ENCODE peak calls at places on chromosomes 6 and 20, in four cellular contexts. W, Q, R and E are unnamed samples.

GRCh38 chr6:49423817-49424216 is 39.2 kb downstream of the MMUT start:
- DNase-seq in Q (peak; percentile 72), W (no peak), R (no peak), E (no peak)

GRCh38 chr6:82987416-82987815 is 78.2 kb downstream of the UBE3D start:
- DNase-seq in W (no peak), Q (no peak), R (no peak), E (no peak)

GRCh38 chr6:22899446-22899845 is 330.1 kb downstream of the HDGFL1 start:
- DNase-seq in R (no peak), Q (peak; percentile 82), W (no peak), E (no peak)

GRCh38 chr6:63904844-63905243 is 269.2 kb downstream of the PHF3 start:
- DNase-seq in R (no peak), Q (peak; percentile 95), W (no peak), E (peak; percentile 6)

GRCh38 chr20:14142964-14143627 is 147.8 kb downstream of the MACROD2 start:
- DNase-seq in R (no peak), Q (peak; percentile 94), W (peak; percentile 24), E (no peak)

GRCh38 chr20:33079267-33079666 is at the start of gene BPIFB4:
- DNase-seq in Q (peak; percentile 68), W (no peak), R (no peak), E (no peak)

GRCh38 chr6:52595000-52595795 is 18.3 kb upstream of the TRAM2 start:
- DNase-seq in R (no peak), W (peak; percentile 87), Q (peak; percentile 81), E (no peak)

GRCh38 chr6:110689275-110689935 is 125.9 kb downstream of the CDK19 start:
- DNase-seq in R (no peak), Q (no peak), W (no peak), E (peak; percentile 15)

GRCh38 chr6:28816909-28817807 is 106.6 kb downstream of the TRIM27 start:
- DNase-seq in Q (peak; percentile 74), W (peak; percentile 38), R (no peak), E (peak; percentile 63)

GRCh38 chr6:47034919-47035318 is 7.2 kb downstream of the ADGRF1 start:
- DNase-seq in R (no peak), Q (peak; percentile 93), W (peak; percentile 15), E (no peak)

GRCh38 chr6:169445661-169446581 is 192.3 kb upstream of the THBS2 start:
- DNase-seq in R (no peak), Q (no peak), W (no peak), E (no peak)

GRCh38 chr20:44768256-44768655 is 22.6 kb downstream of the KCNK15 start:
- DNase-seq in R (no peak), W (no peak), Q (no peak), E (no peak)

GRCh38 chr6:166461821-166462460 is 79.2 kb upstream of the MPC1 start:
- DNase-seq in Q (no peak), R (no peak), W (no peak), E (no peak)

GRCh38 chr6:2502096-2502997 is 248.4 kb downstream of the MYLK4 start:
- DNase-seq in Q (no peak), R (no peak), W (no peak), E (no peak)

GRCh38 chr6:143701343-143702234 is 23.8 kb downstream of the PHACTR2 start:
- DNase-seq in R (no peak), W (no peak), Q (peak; percentile 67), E (no peak)

GRCh38 chr20:61434361-61434781 is 182.3 kb downstream of the CDH4 start:
- DNase-seq in W (no peak), R (peak; percentile 15), Q (no peak), E (no peak)

GRCh38 chr6:43785904-43786303 is 15.9 kb downstream of the VEGFA start:
- DNase-seq in W (no peak), R (no peak), Q (no peak), E (no peak)

GRCh38 chr6:44471271-44471981 is 83.9 kb downstream of the CDC5L start:
- DNase-seq in Q (no peak), W (no peak), R (no peak), E (no peak)

GRCh38 chr6:146997062-146997461 is 207.2 kb upstream of the STXBP5 start:
- DNase-seq in Q (peak; percentile 72), W (peak; percentile 51), R (no peak), E (no peak)

GRCh38 chr20:4811661-4812181 is 90.0 kb downstream of the PRND start:
- DNase-seq in W (no peak), Q (no peak), R (peak; percentile 84), E (peak; percentile 74)

GRCh38 chr6:133241088-133241900 is at the start of gene EYA4:
- DNase-seq in R (no peak), W (no peak), Q (peak; percentile 22), E (no peak)

GRCh38 chr6:89888138-89888514 is 6.1 kb upstream of the GJA10 start:
- DNase-seq in W (no peak), R (no peak), Q (no peak), E (no peak)

GRCh38 chr6:19999319-20000191 is 162.4 kb downstream of the ID4 start:
- DNase-seq in W (no peak), R (no peak), Q (no peak), E (peak; percentile 55)

GRCh38 chr20:2101057-2101934 is at the start of gene STK35:
- DNase-seq in Q (no peak), R (no peak), W (no peak), E (peak; percentile 79)

GRCh38 chr6:161257778-161258457 is 15.9 kb downstream of the AGPAT4 start:
- DNase-seq in Q (peak; percentile 98), W (peak; percentile 92), R (no peak), E (no peak)

GRCh38 chr6:36069573-36069972 is 42.0 kb downstream of the MAPK14 start:
- DNase-seq in W (no peak), R (no peak), Q (no peak), E (no peak)

GRCh38 chr20:62822788-62823651 is 6.2 kb downstream of the COL9A3 start:
- DNase-seq in Q (no peak), W (no peak), R (no peak), E (peak; percentile 75)

GRCh38 chr20:54190200-54190599 is 16.4 kb upstream of the CYP24A1 start:
- DNase-seq in R (no peak), W (no peak), Q (no peak), E (no peak)

GRCh38 chr6:168217216-168217879 is 102.2 kb downstream of the DACT2 start:
- DNase-seq in W (no peak), R (no peak), Q (no peak), E (no peak)

GRCh38 chr6:148395583-148396101 is 53.0 kb downstream of the SASH1 start:
- DNase-seq in Q (peak; percentile 30), W (no peak), R (peak; percentile 76), E (no peak)

GRCh38 chr6:139926711-139927110 is 552.3 kb upstream of the CITED2 start:
- DNase-seq in Q (peak; percentile 72), R (no peak), W (no peak), E (no peak)

GRCh38 chr6:149362289-149362688 is 37.8 kb upstream of the SUMO4 start:
- DNase-seq in W (no peak), Q (no peak), R (no peak), E (peak; percentile 39)

GRCh38 chr20:47501483-47502270 is at the start of gene NCOA3:
- DNase-seq in W (peak; percentile 83), R (peak; percentile 93), Q (peak; percentile 93), E (peak; percentile 98)
- TF ChIP-seq CTCF in W (peak; percentile 46), R (peak; percentile 58), Q (peak; percentile 55), E (no peak)

GRCh38 chr6:26125015-26125690 is 37.9 kb downstream of the HFE start:
- DNase-seq in W (no peak), Q (no peak), R (no peak), E (peak; percentile 38)

GRCh38 chr6:26124550-26125014 is 37.4 kb downstream of the HFE start:
- DNase-seq in R (no peak), W (no peak), Q (peak; percentile 39), E (no peak)

GRCh38 chr6:26122402-26122792 is 35.2 kb downstream of the HFE start:
- DNase-seq in R (no peak), Q (no peak), W (no peak), E (no peak)

GRCh38 chr6:26122793-26123674 is 35.8 kb downstream of the HFE start:
- DNase-seq in R (peak; percentile 97), Q (peak; percentile 99), W (peak; percentile 93), E (peak; percentile 98)

DNA sequence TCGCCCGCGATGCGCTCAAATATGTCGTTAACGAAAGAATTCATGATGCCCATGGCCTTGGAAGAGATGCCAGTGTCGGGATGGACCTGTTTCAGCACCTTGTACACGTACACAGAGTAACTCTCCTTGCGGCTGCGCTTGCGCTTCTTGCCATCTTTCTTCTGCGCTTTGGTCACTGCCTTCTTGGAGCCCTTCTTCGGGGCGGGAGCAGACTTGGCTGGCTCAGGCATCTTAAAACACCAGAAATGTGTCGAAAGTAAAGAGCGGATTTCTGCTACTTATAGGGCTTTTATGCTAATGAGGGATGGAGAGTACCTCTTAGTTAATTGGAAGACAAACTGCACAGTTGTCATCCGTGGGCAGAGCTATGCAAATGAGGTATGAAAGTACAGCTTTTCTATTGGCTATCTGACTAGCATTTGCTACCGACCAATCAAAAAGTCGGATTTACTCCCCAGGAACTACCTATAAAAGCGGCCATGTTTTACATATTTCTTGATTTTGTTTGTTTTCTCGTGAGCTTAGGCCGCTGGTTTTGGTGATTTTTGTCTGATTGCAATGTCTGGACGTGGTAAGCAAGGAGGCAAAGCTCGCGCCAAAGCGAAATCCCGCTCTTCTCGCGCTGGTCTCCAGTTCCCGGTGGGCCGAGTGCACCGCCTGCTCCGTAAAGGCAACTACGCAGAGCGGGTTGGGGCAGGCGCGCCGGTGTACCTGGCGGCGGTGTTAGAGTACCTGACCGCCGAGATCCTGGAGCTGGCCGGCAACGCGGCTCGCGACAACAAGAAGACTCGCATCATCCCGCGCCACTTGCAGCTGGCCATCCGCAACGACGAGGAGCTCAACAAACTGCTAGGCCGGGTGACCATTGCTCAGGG is 36.7 kb downstream of the HFE start:
- DNase-seq in R (peak; percentile 88), W (peak; percentile 99), Q (peak; percentile 100), E (peak; percentile 88)
- TF ChIP-seq CTCF in R (no peak), W (no peak), Q (no peak), E (no peak)

DNA sequence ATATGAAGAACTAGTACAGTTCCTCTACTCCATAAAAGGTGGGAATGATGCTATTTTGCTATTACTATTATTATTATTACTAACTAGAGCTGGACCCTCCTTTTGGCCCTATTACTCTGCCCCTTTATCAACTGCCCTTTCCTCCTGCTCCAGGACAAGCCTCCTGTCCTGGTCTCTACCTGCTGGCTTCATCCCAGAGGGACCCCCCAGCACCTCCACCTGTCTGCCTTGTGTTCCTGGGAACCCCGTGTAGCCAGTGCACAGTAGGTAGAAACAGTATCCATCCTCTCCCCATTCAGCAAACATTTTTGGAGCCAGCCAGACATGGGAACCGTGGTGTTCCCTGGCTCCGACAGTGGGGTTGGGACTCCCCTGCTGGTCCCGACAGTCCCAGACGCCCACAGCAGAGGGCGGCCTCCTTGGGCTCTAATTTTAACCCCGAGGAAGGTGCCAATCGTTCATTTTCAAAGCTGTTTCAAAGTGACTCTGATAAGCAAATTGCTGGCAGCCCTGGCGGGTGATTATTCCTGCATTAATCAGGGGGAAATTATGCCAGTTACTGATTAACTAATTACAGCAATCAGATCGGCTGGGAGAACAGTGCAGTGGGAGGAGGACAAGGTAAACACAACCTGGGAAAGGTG is 44.2 kb upstream of the MDGA1 start:
- DNase-seq in R (no peak), W (no peak), Q (peak; percentile 9), E (peak; percentile 5)
- TF ChIP-seq CTCF in R (no peak), W (peak; percentile 6), Q (peak; percentile 47), E (no peak)

GRCh38 chr6:77123527-77123926 is 339.8 kb downstream of the HTR1B start:
- DNase-seq in W (no peak), Q (no peak), R (no peak), E (no peak)

DNA sequence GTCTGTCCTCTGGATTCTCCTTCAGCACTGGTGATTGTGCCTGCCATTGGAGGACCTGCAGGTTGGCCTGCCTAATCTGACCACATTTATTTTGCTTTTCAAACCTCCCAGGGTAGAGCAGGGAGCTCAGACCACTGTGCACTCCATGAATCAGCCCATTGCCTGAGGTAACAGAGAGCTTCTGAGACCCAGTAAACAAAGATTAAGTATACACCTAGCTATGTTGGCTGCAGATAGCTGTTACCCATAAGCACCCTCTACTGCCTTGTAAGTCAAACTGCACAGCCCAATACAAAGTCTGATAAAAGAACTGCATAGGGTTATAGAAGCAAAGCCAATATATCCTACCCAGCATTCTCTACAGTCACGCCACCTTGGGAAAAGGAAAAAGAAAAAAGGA is 338.7 kb downstream of the HTR1B start:
- DNase-seq in W (no peak), Q (no peak), R (no peak), E (no peak)
- TF ChIP-seq CTCF in W (peak; percentile 16), Q (no peak), R (no peak), E (no peak)